ENCODE peak calls at places on chromosomes 3 and 15, in seven cellular contexts. I is NCI-H446, K is RWPE1, S is 8988T, O is NCI-H1417, T is ELF-1, N is T-helper 9 cell. Z is an unnamed sample.
A peak's percentile ranks its signal among the peaks of the same experiment; 100 is the strongest.

GRCh38 chr15:65646486-65646885 is 24.7 kb downstream of the SLC24A1 start:
- DNase-seq in I (no peak), K (no peak), S (no peak), O (no peak), T (no peak), N (no peak), Z (no peak)

GRCh38 chr3:151168269-151169094 is 34.5 kb downstream of the GPR171 start:
- DNase-seq in I (peak; percentile 67), K (peak; percentile 63), S (peak; percentile 17), O (peak; percentile 43), T (peak; percentile 50), N (peak; percentile 78), Z (peak; percentile 89)

GRCh38 chr15:63605816-63606215 is 8.6 kb downstream of the FBXL22 start:
- DNase-seq in I (no peak), K (no peak), S (no peak), O (no peak), T (no peak), N (peak; percentile 35), Z (no peak)

GRCh38 chr15:43776101-43776717 is 557 bp downstream of the ELL3 start:
- DNase-seq in I (no peak), K (no peak), S (no peak), O (peak; percentile 36), T (peak; percentile 74), N (peak; percentile 10), Z (peak; percentile 82)

GRCh38 chr3:94234177-94234788 is 171.4 kb downstream of the NSUN3 start:
- DNase-seq in I (peak; percentile 65), K (peak; percentile 15), S (peak; percentile 15), O (no peak), T (no peak), N (no peak), Z (peak; percentile 70)

GRCh38 chr3:155550386-155550785 is 194.5 kb downstream of the PLCH1 start:
- DNase-seq in I (no peak), K (no peak), S (no peak), O (no peak), T (no peak), N (no peak), Z (no peak)

GRCh38 chr3:62065985-62066693 is 307.2 kb downstream of the FEZF2 start:
- DNase-seq in I (no peak), K (no peak), S (no peak), O (no peak), T (no peak), N (no peak), Z (no peak)

GRCh38 chr3:45610129-45610528 is 15.6 kb downstream of the LIMD1 start:
- DNase-seq in I (no peak), K (no peak), S (no peak), O (no peak), T (no peak), N (no peak), Z (no peak)

GRCh38 chr3:123283074-123283473 is 81.3 kb downstream of the SEC22A start:
- DNase-seq in I (no peak), K (no peak), S (no peak), O (no peak), T (no peak), N (no peak), Z (no peak)

GRCh38 chr15:29083161-29083560 is 186.5 kb downstream of the NSMCE3 start:
- DNase-seq in I (no peak), K (no peak), S (no peak), O (no peak), T (no peak), N (no peak), Z (no peak)

GRCh38 chr3:53845103-53845880 is 927 bp downstream of the CHDH start:
- DNase-seq in I (peak; percentile 10), K (peak; percentile 34), S (peak; percentile 82), O (no peak), T (peak; percentile 81), N (no peak), Z (peak; percentile 92)

GRCh38 chr15:67178569-67179210 is 75.8 kb downstream of the AAGAB start:
- DNase-seq in I (no peak), K (no peak), S (peak; percentile 54), O (no peak), T (peak; percentile 83), N (no peak), Z (no peak)

GRCh38 chr3:5198313-5198677 is 10.8 kb downstream of the EDEM1 start:
- DNase-seq in I (no peak), K (no peak), S (no peak), O (no peak), T (no peak), N (no peak), Z (no peak)

GRCh38 chr15:70447927-70448698 is 315.2 kb downstream of the UACA start:
- DNase-seq in I (no peak), K (no peak), S (no peak), O (no peak), T (no peak), N (no peak), Z (peak; percentile 38)

GRCh38 chr15:59688383-59688887 is 685 bp downstream of the BNIP2 start:
- DNase-seq in I (no peak), K (no peak), S (no peak), O (no peak), T (peak; percentile 55), N (no peak), Z (peak; percentile 32)

GRCh38 chr15:60906275-60906674 is 322.8 kb downstream of the RORA start:
- DNase-seq in I (no peak), K (no peak), S (no peak), O (no peak), T (no peak), N (no peak), Z (no peak)

GRCh38 chr3:120450914-120451669 is at the start of gene FSTL1:
- DNase-seq in I (no peak), K (no peak), S (peak; percentile 56), O (no peak), T (peak; percentile 60), N (no peak), Z (peak; percentile 86)

GRCh38 chr3:4824948-4825325 is 154.3 kb upstream of the BHLHE40 start:
- DNase-seq in I (no peak), K (peak; percentile 75), S (no peak), O (no peak), T (no peak), N (no peak), Z (no peak)

GRCh38 chr15:95449229-95449628 is 881.3 kb upstream of the NR2F2 start:
- DNase-seq in I (no peak), K (no peak), S (no peak), O (no peak), T (no peak), N (no peak), Z (no peak)

Z was measured in GM23338.